ENCODE peak calls at places on chromosomes 4 and X, in six cellular contexts. One of them, this sample, is unnamed.

GRCh38 chrX:41293269-41293668 is 40.7 kb upstream of the DDX3X start:
- DNase-seq in MM.1S: peak; percentile 7
- DNase-seq in activated naive CD4-positive, alpha-beta T cell treated with anti-CD3 and anti-CD28 coated beads, Interleukin-2, amount 10 ng/mL, durations not matched to agents 7 days and 5 days: peak; percentile 40
- DNase-seq in ovary: no peak
- DNase-seq in immature natural killer cell: no peak
- DNase-seq in LoVo: no peak
- DNase-seq in this sample: peak; percentile 25

GRCh38 chrX:15334561-15334960 is 762 bp downstream of the PIGA start:
- DNase-seq in activated naive CD4-positive, alpha-beta T cell treated with anti-CD3 and anti-CD28 coated beads, Interleukin-2, amount 10 ng/mL, durations not matched to agents 7 days and 5 days: peak; percentile 25
- DNase-seq in immature natural killer cell: peak; percentile 16
- DNase-seq in LoVo: no peak
- DNase-seq in ovary: no peak
- DNase-seq in MM.1S: no peak
- DNase-seq in this sample: peak; percentile 40

GRCh38 chr4:23819041-23819511 is 70.8 kb downstream of the PPARGC1A start:
- DNase-seq in immature natural killer cell: no peak
- DNase-seq in activated naive CD4-positive, alpha-beta T cell treated with anti-CD3 and anti-CD28 coated beads, Interleukin-2, amount 10 ng/mL, durations not matched to agents 7 days and 5 days: no peak
- DNase-seq in ovary: peak; percentile 53
- DNase-seq in MM.1S: no peak
- DNase-seq in LoVo: no peak
- DNase-seq in this sample: no peak

GRCh38 chr4:26213317-26213716 is 107.5 kb upstream of the RBPJ start:
- DNase-seq in MM.1S: no peak
- DNase-seq in ovary: no peak
- DNase-seq in LoVo: no peak
- DNase-seq in immature natural killer cell: no peak
- DNase-seq in activated naive CD4-positive, alpha-beta T cell treated with anti-CD3 and anti-CD28 coated beads, Interleukin-2, amount 10 ng/mL, durations not matched to agents 7 days and 5 days: no peak
- DNase-seq in this sample: no peak

GRCh38 chrX:24728530-24728929 is 34.8 kb downstream of the POLA1 start:
- DNase-seq in LoVo: no peak
- DNase-seq in immature natural killer cell: no peak
- DNase-seq in MM.1S: no peak
- DNase-seq in activated naive CD4-positive, alpha-beta T cell treated with anti-CD3 and anti-CD28 coated beads, Interleukin-2, amount 10 ng/mL, durations not matched to agents 7 days and 5 days: no peak
- DNase-seq in ovary: no peak
- DNase-seq in this sample: no peak

GRCh38 chr4:76539979-76540378 is 105.0 kb downstream of the SHROOM3 start:
- DNase-seq in immature natural killer cell: no peak
- DNase-seq in MM.1S: no peak
- DNase-seq in activated naive CD4-positive, alpha-beta T cell treated with anti-CD3 and anti-CD28 coated beads, Interleukin-2, amount 10 ng/mL, durations not matched to agents 7 days and 5 days: no peak
- DNase-seq in LoVo: peak; percentile 53
- DNase-seq in ovary: no peak
- DNase-seq in this sample: no peak

GRCh38 chrX:110531873-110532272 is 173.2 kb downstream of the RTL9 start:
- DNase-seq in LoVo: no peak
- DNase-seq in immature natural killer cell: no peak
- DNase-seq in MM.1S: no peak
- DNase-seq in ovary: no peak
- DNase-seq in activated naive CD4-positive, alpha-beta T cell treated with anti-CD3 and anti-CD28 coated beads, Interleukin-2, amount 10 ng/mL, durations not matched to agents 7 days and 5 days: no peak
- DNase-seq in this sample: no peak

GRCh38 chrX:82081027-82081426 is 879.1 kb downstream of the SH3BGRL start:
- DNase-seq in ovary: no peak
- DNase-seq in activated naive CD4-positive, alpha-beta T cell treated with anti-CD3 and anti-CD28 coated beads, Interleukin-2, amount 10 ng/mL, durations not matched to agents 7 days and 5 days: no peak
- DNase-seq in immature natural killer cell: no peak
- DNase-seq in MM.1S: no peak
- DNase-seq in LoVo: no peak
- DNase-seq in this sample: no peak

GRCh38 chr4:166493828-166494432 is 620.9 kb downstream of the TLL1 start:
- DNase-seq in activated naive CD4-positive, alpha-beta T cell treated with anti-CD3 and anti-CD28 coated beads, Interleukin-2, amount 10 ng/mL, durations not matched to agents 7 days and 5 days: no peak
- DNase-seq in MM.1S: no peak
- DNase-seq in immature natural killer cell: no peak
- DNase-seq in LoVo: peak; percentile 38
- DNase-seq in ovary: no peak
- DNase-seq in this sample: no peak

GRCh38 chrX:24879679-24880078 is 136.1 kb downstream of the ARX start:
- DNase-seq in immature natural killer cell: no peak
- DNase-seq in ovary: no peak
- DNase-seq in LoVo: no peak
- DNase-seq in activated naive CD4-positive, alpha-beta T cell treated with anti-CD3 and anti-CD28 coated beads, Interleukin-2, amount 10 ng/mL, durations not matched to agents 7 days and 5 days: no peak
- DNase-seq in MM.1S: no peak
- DNase-seq in this sample: no peak

GRCh38 chr4:181752516-181752915 is 490.7 kb upstream of the TENM3 start:
- DNase-seq in ovary: no peak
- DNase-seq in immature natural killer cell: no peak
- DNase-seq in activated naive CD4-positive, alpha-beta T cell treated with anti-CD3 and anti-CD28 coated beads, Interleukin-2, amount 10 ng/mL, durations not matched to agents 7 days and 5 days: no peak
- DNase-seq in LoVo: no peak
- DNase-seq in MM.1S: peak; percentile 73
- DNase-seq in this sample: no peak

GRCh38 chrX:135437867-135438733 is 16.4 kb downstream of the SMIM10L2A start:
- DNase-seq in ovary: no peak
- DNase-seq in LoVo: no peak
- DNase-seq in activated naive CD4-positive, alpha-beta T cell treated with anti-CD3 and anti-CD28 coated beads, Interleukin-2, amount 10 ng/mL, durations not matched to agents 7 days and 5 days: no peak
- DNase-seq in MM.1S: no peak
- DNase-seq in immature natural killer cell: no peak
- DNase-seq in this sample: no peak

GRCh38 chr4:55853484-55854046 is at the start of gene EXOC1:
- DNase-seq in immature natural killer cell: peak; percentile 91
- DNase-seq in LoVo: peak; percentile 96
- DNase-seq in activated naive CD4-positive, alpha-beta T cell treated with anti-CD3 and anti-CD28 coated beads, Interleukin-2, amount 10 ng/mL, durations not matched to agents 7 days and 5 days: peak; percentile 98
- DNase-seq in ovary: peak; percentile 99
- DNase-seq in MM.1S: peak; percentile 95
- DNase-seq in this sample: peak; percentile 97

GRCh38 chr4:151674804-151675290 is 86.0 kb downstream of the GATB start:
- DNase-seq in LoVo: no peak
- DNase-seq in immature natural killer cell: no peak
- DNase-seq in ovary: peak; percentile 80
- DNase-seq in MM.1S: no peak
- DNase-seq in activated naive CD4-positive, alpha-beta T cell treated with anti-CD3 and anti-CD28 coated beads, Interleukin-2, amount 10 ng/mL, durations not matched to agents 7 days and 5 days: no peak
- DNase-seq in this sample: no peak